ENCODE peak calls at places on chromosomes 2 and 18, in ten cellular contexts. Z is right cardiac atrium; S is natural killer cell; A is naive B cell; J is CD8-positive, alpha-beta T cell; D is body of pancreas; F is lower lobe of right lung; W is pancreas; Y is activated CD4-positive, CD25-positive, alpha-beta regulatory T cell treated with anti-CD3 and anti-CD28 coated beads, Interleukin-2, amount 50 U/mL, for 24 hours; B is heart right ventricle. V is an unnamed sample.

GRCh38 chr2:231614559-231615057 is 21.9 kb downstream of the TEX44 start:
- ATAC-seq in Z (peak; percentile 35), S (no peak), A (no peak), J (peak; percentile 2), D (no peak), F (peak; percentile 22), W (peak; percentile 5), Y (peak; percentile 1), B (peak; percentile 11), V (peak; percentile 5)

GRCh38 chr2:119349289-119349688 is 17.3 kb downstream of the C2orf76 start:
- ATAC-seq in Z (peak; percentile 39), S (no peak), A (no peak), J (no peak), D (no peak), F (no peak), W (no peak), Y (no peak), B (peak; percentile 53), V (no peak)

GRCh38 chr18:51654441-51655326 is 457.2 kb upstream of the MEX3C start:
- ATAC-seq in Z (no peak), S (no peak), A (no peak), J (no peak), D (no peak), F (no peak), W (no peak), Y (peak; percentile 13), B (no peak), V (peak; percentile 35)

GRCh38 chr18:34695300-34695699 is 14.8 kb upstream of the DTNA start:
- ATAC-seq in Z (no peak), S (no peak), A (no peak), J (no peak), D (no peak), F (no peak), W (peak; percentile 51), Y (no peak), B (peak; percentile 42), V (no peak)

GRCh38 chr2:118250463-118250862 is 162.2 kb downstream of the INSIG2 start:
- ATAC-seq in Z (no peak), S (no peak), A (no peak), J (no peak), D (no peak), F (no peak), W (no peak), Y (no peak), B (no peak), V (no peak)

GRCh38 chr2:9820020-9820973 is 23.0 kb upstream of the TAF1B start:
- ATAC-seq in Z (peak; percentile 21), S (no peak), A (no peak), J (no peak), D (peak; percentile 86), F (peak; percentile 93), W (peak; percentile 82), Y (no peak), B (no peak), V (no peak)

GRCh38 chr2:31505133-31505532 is 75.6 kb downstream of the SRD5A2 start:
- ATAC-seq in Z (no peak), S (no peak), A (no peak), J (no peak), D (no peak), F (no peak), W (no peak), Y (no peak), B (no peak), V (no peak)

GRCh38 chr2:170643346-170643745 is 71.8 kb upstream of the SP5 start:
- ATAC-seq in Z (no peak), S (no peak), A (no peak), J (no peak), D (no peak), F (no peak), W (no peak), Y (no peak), B (no peak), V (no peak)

GRCh38 chr18:36256094-36256493 is 41.4 kb upstream of the FHOD3 start:
- ATAC-seq in Z (no peak), S (no peak), A (no peak), J (no peak), D (no peak), F (no peak), W (no peak), Y (no peak), B (no peak), V (no peak)

GRCh38 chr2:145158051-145158586 is 638.2 kb upstream of the ZEB2 start:
- ATAC-seq in Z (peak; percentile 92), S (no peak), A (no peak), J (no peak), D (peak; percentile 95), F (peak; percentile 88), W (peak; percentile 96), Y (no peak), B (peak; percentile 96), V (no peak)

GRCh38 chr2:212626371-212626918 is 87.8 kb upstream of the ERBB4 start:
- ATAC-seq in Z (no peak), S (no peak), A (no peak), J (no peak), D (no peak), F (no peak), W (no peak), Y (no peak), B (no peak), V (no peak)

GRCh38 chr2:1990724-1991123 is 246.4 kb upstream of the PXDN start:
- ATAC-seq in Z (peak; percentile 82), S (no peak), A (no peak), J (no peak), D (peak; percentile 60), F (peak; percentile 17), W (peak; percentile 62), Y (no peak), B (peak; percentile 89), V (no peak)

GRCh38 chr18:74139888-74140287 is 7.7 kb downstream of the FBXO15 start:
- ATAC-seq in Z (no peak), S (no peak), A (no peak), J (no peak), D (no peak), F (no peak), W (no peak), Y (peak; percentile 98), B (no peak), V (peak; percentile 99)

GRCh38 chr18:35458677-35459441 is 38.9 kb downstream of the INO80C start:
- ATAC-seq in Z (peak; percentile 92), S (no peak), A (no peak), J (no peak), D (peak; percentile 87), F (peak; percentile 72), W (peak; percentile 92), Y (no peak), B (peak; percentile 92), V (no peak)

GRCh38 chr2:24544456-24545115 is 53.5 kb downstream of the NCOA1 start:
- ATAC-seq in Z (no peak), S (no peak), A (no peak), J (no peak), D (no peak), F (no peak), W (no peak), Y (no peak), B (no peak), V (peak; percentile 71)